ENCODE peak calls at places on chromosomes 16 and 17, in five cellular contexts. I is AG04450, R is astrocyte of the spinal cord, G is GM13976, Q is body of pancreas. L is an unnamed sample.

GRCh38 chr17:77282524-77283515 is 142.1 kb downstream of the SEC14L1 start:
- DNase-seq in R (peak; percentile 43), G (peak; percentile 66), I (no peak), Q (peak; percentile 43), L (no peak)

GRCh38 chr17:74354123-74354522 is 7.5 kb downstream of the BTBD17 start:
- DNase-seq in G (peak; percentile 89), I (no peak), Q (peak; percentile 44), R (no peak), L (no peak)

GRCh38 chr16:85205747-85206471 is 93.6 kb upstream of the CIBAR2 start:
- DNase-seq in I (no peak), G (no peak), Q (peak; percentile 40), R (no peak), L (no peak)

GRCh38 chr17:64773836-64774761 is 112.0 kb upstream of the SMURF2 start:
- DNase-seq in R (peak; percentile 51), G (peak; percentile 70), Q (peak; percentile 91), I (peak; percentile 18), L (no peak)

GRCh38 chr16:75928295-75928694 is 202.0 kb upstream of the CPHXL start:
- DNase-seq in Q (no peak), G (no peak), I (no peak), R (no peak), L (no peak)

GRCh38 chr16:57732011-57732410 is 3.6 kb upstream of the KATNB1 start:
- DNase-seq in I (no peak), G (no peak), Q (no peak), R (no peak), L (no peak)

GRCh38 chr16:21526923-21527807 is 72.2 kb upstream of the METTL9 start:
- DNase-seq in G (no peak), R (no peak), Q (no peak), I (no peak), L (peak; percentile 71)

GRCh38 chr17:50037321-50038107 is 18.4 kb upstream of the ITGA3 start:
- DNase-seq in R (peak; percentile 82), G (peak; percentile 21), Q (peak; percentile 71), I (no peak), L (peak; percentile 89)

GRCh38 chr16:15907863-15908478 is 19.6 kb upstream of the CEP20 start:
- DNase-seq in Q (no peak), R (peak; percentile 13), G (peak; percentile 87), I (no peak), L (no peak)

GRCh38 chr16:56275076-56275475 is 83.8 kb downstream of the GNAO1 start:
- DNase-seq in Q (no peak), G (no peak), R (no peak), I (no peak), L (no peak)

GRCh38 chr17:39809221-39809620 is 54.9 kb downstream of the IKZF3 start:
- DNase-seq in R (no peak), Q (no peak), G (no peak), I (no peak), L (no peak)

GRCh38 chr16:81335669-81336068 is 20.9 kb downstream of the GAN start:
- DNase-seq in R (no peak), Q (no peak), I (no peak), G (no peak), L (no peak)

GRCh38 chr17:29278692-29279091 is 15.3 kb downstream of the NUFIP2 start:
- DNase-seq in R (no peak), G (no peak), I (no peak), Q (no peak), L (no peak)

GRCh38 chr16:67805718-67806427 is 487 bp downstream of the RANBP10 start:
- DNase-seq in Q (peak; percentile 41), I (no peak), G (no peak), R (no peak), L (no peak)

GRCh38 chr17:4317648-4318047 is 48.8 kb downstream of the UBE2G1 start:
- DNase-seq in R (no peak), I (no peak), G (no peak), Q (no peak), L (no peak)

GRCh38 chr16:4613636-4614570 is 785 bp downstream of the UBALD1 start:
- DNase-seq in G (peak; percentile 72), I (no peak), R (peak; percentile 20), Q (peak; percentile 52), L (no peak)

GRCh38 chr16:67672739-67673662 is 6.4 kb downstream of the C16orf86 start:
- DNase-seq in R (peak; percentile 72), G (peak; percentile 88), Q (peak; percentile 76), I (peak; percentile 56), L (peak; percentile 78)

GRCh38 chr16:11913425-11914079 is 2.2 kb downstream of the GSPT1 start:
- DNase-seq in I (no peak), R (no peak), G (no peak), Q (no peak), L (no peak)

GRCh38 chr16:31202402-31203385 is at the start of gene PYCARD:
- DNase-seq in Q (peak; percentile 42), I (no peak), G (peak; percentile 79), R (peak; percentile 23), L (no peak)

GRCh38 chr17:76716834-76717205 is 6.1 kb upstream of the MXRA7 start:
- DNase-seq in R (peak; percentile 89), Q (no peak), I (peak; percentile 73), G (no peak), L (no peak)

GRCh38 chr17:48441231-48441711 is 11.3 kb upstream of the SKAP1 start:
- DNase-seq in G (peak; percentile 68), R (no peak), I (no peak), Q (no peak), L (no peak)

GRCh38 chr16:11258553-11259287 is 2.7 kb upstream of the SOCS1 start:
- DNase-seq in R (no peak), I (no peak), Q (peak; percentile 81), G (peak; percentile 81), L (no peak)

GRCh38 chr17:80872999-80873951 is 118.4 kb upstream of the CHMP6 start:
- DNase-seq in Q (no peak), I (no peak), G (no peak), R (no peak), L (no peak)

GRCh38 chr17:11943759-11944347 is 53.4 kb downstream of the ZNF18 start:
- DNase-seq in I (no peak), R (no peak), G (no peak), Q (no peak), L (no peak)

GRCh38 chr16:49056546-49056945 is 225.1 kb downstream of the CBLN1 start:
- DNase-seq in Q (no peak), R (no peak), G (no peak), I (no peak), L (no peak)

GRCh38 chr16:49055824-49056545 is 225.7 kb downstream of the CBLN1 start:
- DNase-seq in I (no peak), Q (no peak), R (no peak), G (no peak), L (no peak)

GRCh38 chr16:49061315-49061714 is 220.3 kb downstream of the CBLN1 start:
- DNase-seq in Q (no peak), G (no peak), I (no peak), R (no peak), L (no peak)

GRCh38 chr16:49057391-49057790 is 224.2 kb downstream of the CBLN1 start:
- DNase-seq in Q (no peak), R (no peak), I (no peak), G (no peak), L (no peak)

DNA sequence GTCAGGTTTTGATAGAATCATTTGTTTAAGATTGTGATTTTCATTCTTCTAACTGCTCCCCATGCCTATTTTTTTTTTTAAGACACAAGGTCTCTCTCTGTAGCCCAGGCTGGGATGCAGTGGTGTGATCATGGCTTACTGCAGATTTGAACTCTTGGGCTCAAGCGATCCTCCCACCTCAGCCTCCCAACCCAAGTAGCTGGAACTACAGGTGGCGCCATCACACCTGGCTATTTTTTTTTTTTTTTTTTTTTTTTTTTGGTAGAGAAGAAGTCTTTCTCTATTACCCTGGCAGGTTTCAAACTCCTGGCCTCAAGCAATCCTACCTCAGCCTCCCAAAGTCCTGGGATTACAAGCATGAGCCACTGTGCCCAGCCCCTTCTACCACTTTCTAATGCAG is 223.3 kb downstream of the CBLN1 start:
- DNase-seq in G (no peak), Q (no peak), I (no peak), R (no peak), L (no peak)
- TF ChIP-seq CTCF in G (no peak), Q (no peak), I (no peak), R (no peak), L (no peak)

GRCh38 chr17:18143044-18143936 is 34.7 kb downstream of the MYO15A start:
- DNase-seq in G (peak; percentile 60), I (no peak), R (no peak), Q (no peak), L (no peak)
- TF ChIP-seq CTCF in G (peak; percentile 43), I (peak; percentile 31), R (peak; percentile 56), Q (peak; percentile 5), L (no peak)

GRCh38 chr17:44385287-44386181 is 3.9 kb downstream of the ITGA2B start:
- DNase-seq in Q (peak; percentile 92), R (peak; percentile 63), I (peak; percentile 13), G (peak; percentile 95), L (no peak)
- TF ChIP-seq CTCF in Q (peak; percentile 7), R (peak; percentile 14), I (peak; percentile 34), G (peak; percentile 11), L (no peak)

GRCh38 chr17:57892820-57893595 is 43.2 kb upstream of the MRPS23 start:
- DNase-seq in R (peak; percentile 98), G (no peak), Q (peak; percentile 94), I (peak; percentile 86), L (peak; percentile 99)
- TF ChIP-seq CTCF in R (no peak), G (no peak), Q (no peak), I (no peak), L (no peak)

DNA sequence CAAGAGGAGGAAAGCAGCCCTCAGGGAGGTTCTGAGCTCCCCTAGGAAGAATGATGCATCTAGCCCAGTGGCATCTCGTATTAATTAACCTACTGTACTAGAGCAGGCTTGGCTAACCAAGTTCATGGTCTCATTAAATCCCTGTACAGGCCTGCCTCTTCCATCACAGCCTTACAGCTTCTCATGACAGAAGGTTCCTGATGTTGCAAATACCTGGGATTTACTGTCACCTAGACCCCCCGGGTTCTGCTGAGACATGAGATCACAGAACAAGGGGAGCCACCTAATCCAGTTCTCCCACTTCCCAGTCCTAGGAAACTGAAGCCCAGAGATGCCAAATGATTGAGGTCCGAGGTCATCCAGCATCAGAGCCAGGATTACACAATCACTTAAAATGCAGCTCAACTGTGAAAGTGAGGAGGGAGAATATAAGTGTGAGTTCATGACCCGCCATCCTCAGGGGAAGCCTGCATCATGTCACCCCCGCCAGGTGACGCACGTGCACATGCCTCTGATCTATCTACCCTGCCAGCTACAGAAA is 23.9 kb downstream of the ACLY start:
- DNase-seq in Q (peak; percentile 39), I (peak; percentile 67), R (peak; percentile 88), G (no peak), L (no peak)
- TF ChIP-seq CTCF in Q (no peak), I (no peak), R (no peak), G (no peak), L (no peak)

GRCh38 chr17:72602517-72603345 is 481.9 kb downstream of the SOX9 start:
- DNase-seq in R (peak; percentile 90), I (no peak), G (no peak), Q (peak; percentile 47), L (no peak)
- TF ChIP-seq CTCF in R (peak; percentile 44), I (peak; percentile 50), G (no peak), Q (no peak), L (no peak)

DNA sequence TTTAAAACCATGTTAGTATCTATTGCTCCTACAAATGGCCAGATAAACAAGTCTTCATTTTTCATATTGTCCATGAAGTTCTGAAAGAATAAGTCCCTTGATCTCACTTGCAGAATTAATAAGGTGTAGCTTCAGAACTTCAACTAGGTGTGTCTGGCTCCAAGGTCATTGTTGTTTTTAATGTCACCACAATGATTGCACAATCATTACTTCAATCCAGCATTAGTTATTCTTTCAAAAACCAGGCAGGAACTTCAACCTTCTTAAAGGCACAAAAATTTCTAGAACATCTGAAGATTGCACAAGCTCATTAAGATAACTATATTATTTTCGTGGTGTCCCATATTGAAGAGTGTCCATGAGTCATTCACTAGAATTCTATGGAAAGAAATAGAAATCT is 1386.4 kb downstream of the CDH11 start:
- DNase-seq in Q (no peak), G (no peak), R (no peak), I (no peak), L (no peak)
- TF ChIP-seq CTCF in Q (no peak), G (no peak), R (no peak), I (no peak), L (no peak)

L was measured in coronary artery.